ENCODE peak calls at places on chromosomes 11 and 22, in six cellular contexts. S is HT1080; A is substantia nigra; D is COLO829; U is activated naive CD4-positive, alpha-beta T cell; T is activated CD4-positive, alpha-beta T cell treated with anti-CD3 and anti-CD28 coated beads, Interleukin-2, amount 50 U/mL, for 24 hours. W is an unnamed sample.

GRCh38 chr22:28208036-28208435 is 289.0 kb upstream of the PITPNB start:
- DNase-seq in S (no peak), U (no peak), T (no peak), A (no peak), D (no peak), W (no peak)

GRCh38 chr22:38295339-38295738 is 21.9 kb downstream of the CSNK1E start:
- DNase-seq in A (no peak), U (no peak), S (no peak), D (no peak), T (no peak), W (no peak)

GRCh38 chr22:39545310-39546063 is 12.9 kb upstream of the RPS19BP1 start:
- DNase-seq in T (no peak), D (peak), S (no peak), A (no peak), U (no peak), W (peak)

GRCh38 chr22:48711669-48712068 is 1116.0 kb downstream of the BRD1 start:
- DNase-seq in D (no peak), U (no peak), T (no peak), S (no peak), A (no peak), W (no peak)

GRCh38 chr11:36035999-36036398 is 92.1 kb downstream of the LDLRAD3 start:
- DNase-seq in S (no peak), D (no peak), A (no peak), U (no peak), T (no peak), W (no peak)

GRCh38 chr11:45685976-45686375 is 20.6 kb upstream of the CHST1 start:
- DNase-seq in T (no peak), A (no peak), D (no peak), U (no peak), S (no peak), W (no peak)

GRCh38 chr11:12787847-12788246 is 113.6 kb downstream of the TEAD1 start:
- DNase-seq in U (no peak), T (no peak), A (no peak), D (no peak), S (peak), W (no peak)

GRCh38 chr11:77602385-77603105 is 12.8 kb downstream of the AQP11 start:
- DNase-seq in A (no peak), T (no peak), U (no peak), S (peak), D (peak), W (peak)

GRCh38 chr22:45881524-45881875 is 95.5 kb downstream of the WNT7B start:
- DNase-seq in S (no peak), T (no peak), D (no peak), U (no peak), A (no peak), W (no peak)

GRCh38 chr22:23079814-23080521 is 9.6 kb downstream of the GNAZ start:
- DNase-seq in D (no peak), T (no peak), S (no peak), A (no peak), U (no peak), W (no peak)

GRCh38 chr11:22875869-22876473 is 15.7 kb upstream of the CCDC179 start:
- DNase-seq in S (peak), D (peak), U (no peak), A (no peak), T (peak), W (peak)

GRCh38 chr11:5736396-5736795 is at the start of gene OR56B1:
- DNase-seq in D (no peak), T (no peak), U (no peak), S (peak), A (no peak), W (no peak)

GRCh38 chr11:46801694-46802093 is 44.4 kb downstream of the CKAP5 start:
- DNase-seq in U (no peak), S (no peak), D (no peak), A (no peak), T (no peak), W (no peak)

GRCh38 chr11:46120711-46121327 is 435 bp downstream of the PHF21A start:
- DNase-seq in U (no peak), T (peak), D (no peak), S (peak), A (peak), W (peak)